ENCODE peak calls at places on chromosomes 16 and 17, in ten cellular contexts. S is activated T-helper 1 cell treated with Interleukin-2 at 50 U/mL for 16 hours; I is cardiac fibroblast; D is thoracic aorta; R is WTC11; T is fibroblast of pulmonary artery; O is stimulated activated CD4-positive, alpha-beta T cell treated with anti-CD3 and anti-CD28 coated beads, Interleukin-1b, Interleukin-23, amount 100 ng/mL, for 24 hours; U is NCI-H1436; W is GF-D8; K is Panc1. Z is an unnamed sample.
A peak's percentile ranks its signal among the peaks of the same experiment; 100 is the strongest.

GRCh38 chr17:17497065-17497844 is 1.1 kb upstream of the RASD1 start:
- DNase-seq in S (no peak), I (no peak), D (no peak), R (peak; percentile 7), T (no peak), O (no peak), U (no peak), W (no peak), K (no peak), Z (no peak)

GRCh38 chr17:7139400-7139799 is 24.8 kb upstream of the ASGR2 start:
- DNase-seq in S (no peak), I (no peak), D (no peak), R (no peak), T (no peak), O (no peak), U (no peak), W (no peak), K (no peak), Z (no peak)

GRCh38 chr17:80289631-80290030 is 29.0 kb downstream of the RNF213 start:
- DNase-seq in S (no peak), I (no peak), D (no peak), R (no peak), T (no peak), O (no peak), U (no peak), W (peak; percentile 3), K (no peak), Z (peak; percentile 18)

GRCh38 chr17:49482144-49482817 is 12.8 kb upstream of the NGFR start:
- DNase-seq in S (no peak), I (peak; percentile 18), D (no peak), R (no peak), T (peak; percentile 17), O (no peak), U (no peak), W (no peak), K (no peak), Z (no peak)

GRCh38 chr17:29615048-29615385 is 7.7 kb downstream of the CORO6 start:
- DNase-seq in S (peak; percentile 52), I (no peak), D (no peak), R (no peak), T (no peak), O (no peak), U (no peak), W (no peak), K (no peak), Z (peak; percentile 71)

GRCh38 chr17:58966208-58966607 is 140.5 kb downstream of the TRIM37 start:
- DNase-seq in S (no peak), I (no peak), D (no peak), R (no peak), T (no peak), O (no peak), U (no peak), W (no peak), K (no peak), Z (no peak)

GRCh38 chr17:44086364-44087311 is 16.1 kb downstream of the G6PC3 start:
- DNase-seq in S (peak; percentile 18), I (peak; percentile 80), D (peak; percentile 39), R (no peak), T (peak; percentile 88), O (peak; percentile 34), U (no peak), W (no peak), K (no peak), Z (no peak)

GRCh38 chr17:62754696-62755095 is 53.4 kb downstream of the MARCHF10 start:
- DNase-seq in S (no peak), I (no peak), D (no peak), R (no peak), T (no peak), O (no peak), U (no peak), W (no peak), K (no peak), Z (no peak)

GRCh38 chr17:21378553-21378952 is 2.4 kb downstream of the KCNJ12 start:
- DNase-seq in S (no peak), I (no peak), D (no peak), R (peak; percentile 54), T (no peak), O (no peak), U (no peak), W (no peak), K (no peak), Z (no peak)

GRCh38 chr17:37671813-37672544 is 28.7 kb upstream of the DDX52 start:
- DNase-seq in S (no peak), I (peak; percentile 54), D (no peak), R (no peak), T (peak; percentile 72), O (no peak), U (no peak), W (no peak), K (peak; percentile 15), Z (no peak)

GRCh38 chr16:27485811-27486210 is 63.9 kb downstream of the GTF3C1 start:
- DNase-seq in S (no peak), I (no peak), D (no peak), R (no peak), T (no peak), O (no peak), U (no peak), W (no peak), K (no peak), Z (no peak)

GRCh38 chr16:67758006-67758405 is 38.9 kb upstream of the GFOD2 start:
- DNase-seq in S (no peak), I (no peak), D (no peak), R (no peak), T (no peak), O (no peak), U (no peak), W (no peak), K (no peak), Z (no peak)

GRCh38 chr16:491225-491919 is 36.1 kb upstream of the CAPN15 start:
- DNase-seq in S (no peak), I (no peak), D (no peak), R (no peak), T (no peak), O (no peak), U (no peak), W (no peak), K (no peak), Z (no peak)

GRCh38 chr17:73986641-73987177 is 216.8 kb upstream of the RPL38 start:
- DNase-seq in S (no peak), I (no peak), D (no peak), R (no peak), T (no peak), O (no peak), U (no peak), W (no peak), K (no peak), Z (no peak)

GRCh38 chr17:28744104-28744801 is 442 bp downstream of the TRAF4 start:
- DNase-seq in S (peak; percentile 45), I (peak; percentile 78), D (no peak), R (peak; percentile 83), T (peak; percentile 53), O (peak; percentile 64), U (peak; percentile 59), W (no peak), K (no peak), Z (peak; percentile 85)

GRCh38 chr17:40346768-40347154 is 17.8 kb downstream of the GJD3 start:
- DNase-seq in S (no peak), I (no peak), D (no peak), R (no peak), T (no peak), O (no peak), U (no peak), W (no peak), K (no peak), Z (peak; percentile 56)

GRCh38 chr16:3175157-3176153 is 12.5 kb upstream of the OR1F1 start:
- DNase-seq in S (no peak), I (peak; percentile 22), D (no peak), R (peak; percentile 86), T (no peak), O (no peak), U (no peak), W (no peak), K (no peak), Z (no peak)

GRCh38 chr17:68433911-68434503 is 23.3 kb downstream of the WIPI1 start:
- DNase-seq in S (no peak), I (no peak), D (no peak), R (no peak), T (no peak), O (no peak), U (no peak), W (no peak), K (no peak), Z (no peak)

GRCh38 chr17:27579897-27580321 is 51.1 kb upstream of the LGALS9 start:
- DNase-seq in S (no peak), I (no peak), D (no peak), R (no peak), T (no peak), O (no peak), U (no peak), W (no peak), K (no peak), Z (peak; percentile 0)

GRCh38 chr17:65370669-65371126 is 190.8 kb downstream of the AXIN2 start:
- DNase-seq in S (no peak), I (peak; percentile 13), D (no peak), R (no peak), T (peak; percentile 39), O (no peak), U (no peak), W (peak; percentile 86), K (no peak), Z (peak; percentile 38)

GRCh38 chr16:88575251-88575650 is 5.0 kb downstream of the ZC3H18 start:
- DNase-seq in S (no peak), I (no peak), D (no peak), R (no peak), T (no peak), O (no peak), U (no peak), W (no peak), K (no peak), Z (no peak)

GRCh38 chr17:42275527-42276358 is 448 bp downstream of the STAT5B start:
- DNase-seq in S (peak; percentile 7), I (peak; percentile 48), D (no peak), R (peak; percentile 29), T (peak; percentile 59), O (no peak), U (no peak), W (no peak), K (no peak), Z (no peak)

GRCh38 chr16:84053237-84053636 is 10.6 kb upstream of the SLC38A8 start:
- DNase-seq in S (no peak), I (no peak), D (no peak), R (no peak), T (no peak), O (no peak), U (no peak), W (no peak), K (no peak), Z (no peak)

GRCh38 chr16:65546353-65546791 is 424.5 kb upstream of the CDH11 start:
- DNase-seq in S (no peak), I (peak; percentile 83), D (no peak), R (no peak), T (peak; percentile 58), O (no peak), U (no peak), W (no peak), K (no peak), Z (no peak)

GRCh38 chr16:28090646-28091377 is 27.3 kb upstream of the GSG1L start:
- DNase-seq in S (no peak), I (no peak), D (no peak), R (peak; percentile 88), T (peak; percentile 6), O (no peak), U (no peak), W (no peak), K (no peak), Z (no peak)

GRCh38 chr17:12719948-12720347 is 54.3 kb downstream of the MYOCD start:
- DNase-seq in S (no peak), I (no peak), D (no peak), R (peak; percentile 41), T (no peak), O (no peak), U (no peak), W (no peak), K (no peak), Z (no peak)

GRCh38 chr17:29384901-29385300 is 5.3 kb upstream of the TAOK1 start:
- DNase-seq in S (no peak), I (no peak), D (no peak), R (no peak), T (no peak), O (no peak), U (no peak), W (no peak), K (no peak), Z (no peak)

GRCh38 chr17:14116263-14117024 is 47.1 kb downstream of the COX10 start:
- DNase-seq in S (no peak), I (no peak), D (no peak), R (no peak), T (no peak), O (no peak), U (no peak), W (no peak), K (no peak), Z (no peak)

Z was measured in right cardiac atrium.